ENCODE peak calls at places on chromosome 7, in eight cellular contexts. One of them, this sample, is unnamed.

GRCh38 chr7:44638611-44639557 is 32.5 kb downstream of the OGDH start:
- DNase-seq in T-helper 2 cell treated with Interferon-gamma antibody and Interleukin-4, amounts not matched to agents 5 μg/mL and 100 μg/mL, for 36 hours: peak
- DNase-seq in stimulated activated CD4-positive, alpha-beta T cell treated with anti-CD3 and anti-CD28 coated beads, Interleukin-2, amount 100 ng/mL, for 4 hours: peak
- DNase-seq in NT2/D1: no peak
- DNase-seq in CD4-positive, alpha-beta T cell: peak
- DNase-seq in CD8-positive, alpha-beta memory T cell: peak
- DNase-seq in mesendoderm: peak
- DNase-seq in KG1: peak
- DNase-seq in this sample: peak

GRCh38 chr7:260441-261281 is 29.3 kb upstream of the FOXL3 start:
- DNase-seq in stimulated activated CD4-positive, alpha-beta T cell treated with anti-CD3 and anti-CD28 coated beads, Interleukin-2, amount 100 ng/mL, for 4 hours: no peak
- DNase-seq in CD8-positive, alpha-beta memory T cell: no peak
- DNase-seq in mesendoderm: no peak
- DNase-seq in T-helper 2 cell treated with Interferon-gamma antibody and Interleukin-4, amounts not matched to agents 5 μg/mL and 100 μg/mL, for 36 hours: no peak
- DNase-seq in NT2/D1: no peak
- DNase-seq in KG1: no peak
- DNase-seq in CD4-positive, alpha-beta T cell: no peak
- DNase-seq in this sample: no peak

GRCh38 chr7:66247387-66248078 is 42.4 kb downstream of the TPST1 start:
- DNase-seq in T-helper 2 cell treated with Interferon-gamma antibody and Interleukin-4, amounts not matched to agents 5 μg/mL and 100 μg/mL, for 36 hours: no peak
- DNase-seq in stimulated activated CD4-positive, alpha-beta T cell treated with anti-CD3 and anti-CD28 coated beads, Interleukin-2, amount 100 ng/mL, for 4 hours: no peak
- DNase-seq in KG1: no peak
- DNase-seq in CD4-positive, alpha-beta T cell: no peak
- DNase-seq in NT2/D1: no peak
- DNase-seq in mesendoderm: no peak
- DNase-seq in CD8-positive, alpha-beta memory T cell: no peak
- DNase-seq in this sample: no peak

GRCh38 chr7:97868788-97869187 is 3.4 kb downstream of the ASNS start:
- DNase-seq in NT2/D1: no peak
- DNase-seq in stimulated activated CD4-positive, alpha-beta T cell treated with anti-CD3 and anti-CD28 coated beads, Interleukin-2, amount 100 ng/mL, for 4 hours: no peak
- DNase-seq in CD4-positive, alpha-beta T cell: no peak
- DNase-seq in KG1: no peak
- DNase-seq in CD8-positive, alpha-beta memory T cell: no peak
- DNase-seq in mesendoderm: no peak
- DNase-seq in T-helper 2 cell treated with Interferon-gamma antibody and Interleukin-4, amounts not matched to agents 5 μg/mL and 100 μg/mL, for 36 hours: no peak
- DNase-seq in this sample: no peak

GRCh38 chr7:30935569-30935877 is 23.9 kb downstream of the AQP1 start:
- DNase-seq in CD8-positive, alpha-beta memory T cell: no peak
- DNase-seq in mesendoderm: no peak
- DNase-seq in KG1: no peak
- DNase-seq in CD4-positive, alpha-beta T cell: no peak
- DNase-seq in stimulated activated CD4-positive, alpha-beta T cell treated with anti-CD3 and anti-CD28 coated beads, Interleukin-2, amount 100 ng/mL, for 4 hours: no peak
- DNase-seq in NT2/D1: no peak
- DNase-seq in T-helper 2 cell treated with Interferon-gamma antibody and Interleukin-4, amounts not matched to agents 5 μg/mL and 100 μg/mL, for 36 hours: peak
- DNase-seq in this sample: no peak

GRCh38 chr7:115135769-115136410 is 214.0 kb downstream of the MDFIC start:
- DNase-seq in CD4-positive, alpha-beta T cell: no peak
- DNase-seq in NT2/D1: peak
- DNase-seq in stimulated activated CD4-positive, alpha-beta T cell treated with anti-CD3 and anti-CD28 coated beads, Interleukin-2, amount 100 ng/mL, for 4 hours: no peak
- DNase-seq in T-helper 2 cell treated with Interferon-gamma antibody and Interleukin-4, amounts not matched to agents 5 μg/mL and 100 μg/mL, for 36 hours: no peak
- DNase-seq in KG1: no peak
- DNase-seq in mesendoderm: no peak
- DNase-seq in CD8-positive, alpha-beta memory T cell: no peak
- DNase-seq in this sample: no peak

GRCh38 chr7:117145952-117146475 is 176.8 kb downstream of the WNT2 start:
- DNase-seq in stimulated activated CD4-positive, alpha-beta T cell treated with anti-CD3 and anti-CD28 coated beads, Interleukin-2, amount 100 ng/mL, for 4 hours: no peak
- DNase-seq in T-helper 2 cell treated with Interferon-gamma antibody and Interleukin-4, amounts not matched to agents 5 μg/mL and 100 μg/mL, for 36 hours: no peak
- DNase-seq in NT2/D1: no peak
- DNase-seq in CD4-positive, alpha-beta T cell: no peak
- DNase-seq in KG1: no peak
- DNase-seq in CD8-positive, alpha-beta memory T cell: no peak
- DNase-seq in mesendoderm: no peak
- DNase-seq in this sample: no peak

GRCh38 chr7:131502810-131503545 is 53.5 kb downstream of the PODXL start:
- DNase-seq in CD4-positive, alpha-beta T cell: no peak
- DNase-seq in NT2/D1: no peak
- DNase-seq in T-helper 2 cell treated with Interferon-gamma antibody and Interleukin-4, amounts not matched to agents 5 μg/mL and 100 μg/mL, for 36 hours: no peak
- DNase-seq in KG1: no peak
- DNase-seq in stimulated activated CD4-positive, alpha-beta T cell treated with anti-CD3 and anti-CD28 coated beads, Interleukin-2, amount 100 ng/mL, for 4 hours: no peak
- DNase-seq in mesendoderm: no peak
- DNase-seq in CD8-positive, alpha-beta memory T cell: no peak
- DNase-seq in this sample: no peak

GRCh38 chr7:133001727-133002126 is 80.2 kb downstream of the CHCHD3 start:
- DNase-seq in KG1: no peak
- DNase-seq in stimulated activated CD4-positive, alpha-beta T cell treated with anti-CD3 and anti-CD28 coated beads, Interleukin-2, amount 100 ng/mL, for 4 hours: no peak
- DNase-seq in CD4-positive, alpha-beta T cell: no peak
- DNase-seq in T-helper 2 cell treated with Interferon-gamma antibody and Interleukin-4, amounts not matched to agents 5 μg/mL and 100 μg/mL, for 36 hours: no peak
- DNase-seq in CD8-positive, alpha-beta memory T cell: no peak
- DNase-seq in mesendoderm: no peak
- DNase-seq in NT2/D1: no peak
- DNase-seq in this sample: no peak

GRCh38 chr7:31120800-31121513 is 68.8 kb downstream of the ADCYAP1R1 start:
- DNase-seq in KG1: no peak
- DNase-seq in T-helper 2 cell treated with Interferon-gamma antibody and Interleukin-4, amounts not matched to agents 5 μg/mL and 100 μg/mL, for 36 hours: no peak
- DNase-seq in CD8-positive, alpha-beta memory T cell: no peak
- DNase-seq in CD4-positive, alpha-beta T cell: no peak
- DNase-seq in stimulated activated CD4-positive, alpha-beta T cell treated with anti-CD3 and anti-CD28 coated beads, Interleukin-2, amount 100 ng/mL, for 4 hours: no peak
- DNase-seq in mesendoderm: no peak
- DNase-seq in NT2/D1: no peak
- DNase-seq in this sample: no peak

GRCh38 chr7:21281193-21281592 is 146.7 kb upstream of the SP4 start:
- DNase-seq in KG1: no peak
- DNase-seq in T-helper 2 cell treated with Interferon-gamma antibody and Interleukin-4, amounts not matched to agents 5 μg/mL and 100 μg/mL, for 36 hours: no peak
- DNase-seq in mesendoderm: no peak
- DNase-seq in NT2/D1: no peak
- DNase-seq in stimulated activated CD4-positive, alpha-beta T cell treated with anti-CD3 and anti-CD28 coated beads, Interleukin-2, amount 100 ng/mL, for 4 hours: no peak
- DNase-seq in CD4-positive, alpha-beta T cell: no peak
- DNase-seq in CD8-positive, alpha-beta memory T cell: no peak
- DNase-seq in this sample: no peak

GRCh38 chr7:50207251-50207564 is 97.3 kb upstream of the IKZF1 start:
- DNase-seq in mesendoderm: no peak
- DNase-seq in CD8-positive, alpha-beta memory T cell: no peak
- DNase-seq in CD4-positive, alpha-beta T cell: no peak
- DNase-seq in T-helper 2 cell treated with Interferon-gamma antibody and Interleukin-4, amounts not matched to agents 5 μg/mL and 100 μg/mL, for 36 hours: no peak
- DNase-seq in KG1: no peak
- DNase-seq in stimulated activated CD4-positive, alpha-beta T cell treated with anti-CD3 and anti-CD28 coated beads, Interleukin-2, amount 100 ng/mL, for 4 hours: no peak
- DNase-seq in NT2/D1: no peak
- DNase-seq in this sample: no peak

GRCh38 chr7:1727079-1727478 is 57.0 kb downstream of the ELFN1 start:
- DNase-seq in mesendoderm: no peak
- DNase-seq in CD4-positive, alpha-beta T cell: no peak
- DNase-seq in KG1: no peak
- DNase-seq in T-helper 2 cell treated with Interferon-gamma antibody and Interleukin-4, amounts not matched to agents 5 μg/mL and 100 μg/mL, for 36 hours: no peak
- DNase-seq in NT2/D1: no peak
- DNase-seq in stimulated activated CD4-positive, alpha-beta T cell treated with anti-CD3 and anti-CD28 coated beads, Interleukin-2, amount 100 ng/mL, for 4 hours: no peak
- DNase-seq in CD8-positive, alpha-beta memory T cell: no peak
- DNase-seq in this sample: no peak

GRCh38 chr7:41030673-41031072 is 672.2 kb downstream of the INHBA start:
- DNase-seq in KG1: no peak
- DNase-seq in T-helper 2 cell treated with Interferon-gamma antibody and Interleukin-4, amounts not matched to agents 5 μg/mL and 100 μg/mL, for 36 hours: no peak
- DNase-seq in stimulated activated CD4-positive, alpha-beta T cell treated with anti-CD3 and anti-CD28 coated beads, Interleukin-2, amount 100 ng/mL, for 4 hours: no peak
- DNase-seq in CD8-positive, alpha-beta memory T cell: no peak
- DNase-seq in NT2/D1: no peak
- DNase-seq in mesendoderm: no peak
- DNase-seq in CD4-positive, alpha-beta T cell: no peak
- DNase-seq in this sample: no peak

GRCh38 chr7:102279537-102280400 is 6.9 kb upstream of the SH2B2 start:
- DNase-seq in CD8-positive, alpha-beta memory T cell: peak
- DNase-seq in KG1: no peak
- DNase-seq in T-helper 2 cell treated with Interferon-gamma antibody and Interleukin-4, amounts not matched to agents 5 μg/mL and 100 μg/mL, for 36 hours: peak
- DNase-seq in mesendoderm: peak
- DNase-seq in stimulated activated CD4-positive, alpha-beta T cell treated with anti-CD3 and anti-CD28 coated beads, Interleukin-2, amount 100 ng/mL, for 4 hours: peak
- DNase-seq in CD4-positive, alpha-beta T cell: peak
- DNase-seq in NT2/D1: peak
- DNase-seq in this sample: peak

GRCh38 chr7:20595971-20596370 is 19.5 kb upstream of the ABCB5 start:
- DNase-seq in NT2/D1: no peak
- DNase-seq in CD4-positive, alpha-beta T cell: no peak
- DNase-seq in stimulated activated CD4-positive, alpha-beta T cell treated with anti-CD3 and anti-CD28 coated beads, Interleukin-2, amount 100 ng/mL, for 4 hours: no peak
- DNase-seq in T-helper 2 cell treated with Interferon-gamma antibody and Interleukin-4, amounts not matched to agents 5 μg/mL and 100 μg/mL, for 36 hours: no peak
- DNase-seq in mesendoderm: peak
- DNase-seq in KG1: no peak
- DNase-seq in CD8-positive, alpha-beta memory T cell: no peak
- DNase-seq in this sample: no peak

This sample was measured in effector memory CD8-positive, alpha-beta T cell.